ENCODE peak calls at places on chromosomes 6 and 20, in five cellular contexts. E is IMR-90; V is psoas muscle; C is fibroblast of lung; L is naive thymus-derived CD4-positive, alpha-beta T cell. D is an unnamed sample. For H3K4me1, the result is how much of the 10 kb centered on the place peaks cover.

GRCh38 chr6:106087548-106088325 is 1.6 kb downstream of the PRDM1 start:
- DNase-seq in E (peak), V (no peak), C (peak), L (no peak), D (no peak)

GRCh38 chr6:137942736-137943135 is 75.7 kb downstream of the TNFAIP3 start:
- DNase-seq in E (no peak), V (no peak), C (no peak), L (no peak), D (no peak)

GRCh38 chr6:132079286-132079685 is 128.1 kb upstream of the CCN2 start:
- DNase-seq in E (no peak), V (no peak), C (no peak), L (no peak), D (no peak)

GRCh38 chr6:13978787-13979186 is 54.0 kb downstream of the RNF182 start:
- DNase-seq in E (no peak), V (no peak), C (no peak), L (no peak), D (no peak)

GRCh38 chr6:125203395-125203794 is 49.8 kb downstream of the TPD52L1 start:
- DNase-seq in E (no peak), V (no peak), C (no peak), L (no peak), D (no peak)

GRCh38 chr6:79599725-79600259 is 31.3 kb upstream of the SH3BGRL2 start:
- DNase-seq in E (no peak), V (no peak), C (no peak), L (no peak), D (no peak)

GRCh38 chr6:44475779-44476434 is 88.4 kb downstream of the CDC5L start:
- DNase-seq in E (peak), V (peak), C (peak), L (peak), D (peak)

GRCh38 chr6:28269492-28269891 is 2.5 kb downstream of the ZSCAN26 start:
- DNase-seq in E (peak), V (no peak), C (peak), L (no peak), D (no peak)

GRCh38 chr20:37524859-37525708 is 2.6 kb downstream of the BLCAP start:
- DNase-seq in E (peak), V (no peak), C (no peak), L (no peak), D (no peak)

GRCh38 chr6:110561708-110562107 is 85.3 kb upstream of the SLC22A16 start:
- DNase-seq in E (no peak), V (no peak), C (no peak), L (no peak), D (no peak)

GRCh38 chr6:110561016-110561396 is 84.6 kb upstream of the SLC22A16 start:
- DNase-seq in E (no peak), V (no peak), C (no peak), L (no peak), D (no peak)

GRCh38 chr6:110562316-110562915 is 86.0 kb upstream of the SLC22A16 start:
- DNase-seq in E (no peak), V (no peak), C (no peak), L (no peak), D (no peak)

GRCh38 chr6:110558575-110558974 is 82.2 kb upstream of the SLC22A16 start:
- DNase-seq in E (no peak), V (no peak), C (no peak), L (no peak), D (no peak)

DNA sequence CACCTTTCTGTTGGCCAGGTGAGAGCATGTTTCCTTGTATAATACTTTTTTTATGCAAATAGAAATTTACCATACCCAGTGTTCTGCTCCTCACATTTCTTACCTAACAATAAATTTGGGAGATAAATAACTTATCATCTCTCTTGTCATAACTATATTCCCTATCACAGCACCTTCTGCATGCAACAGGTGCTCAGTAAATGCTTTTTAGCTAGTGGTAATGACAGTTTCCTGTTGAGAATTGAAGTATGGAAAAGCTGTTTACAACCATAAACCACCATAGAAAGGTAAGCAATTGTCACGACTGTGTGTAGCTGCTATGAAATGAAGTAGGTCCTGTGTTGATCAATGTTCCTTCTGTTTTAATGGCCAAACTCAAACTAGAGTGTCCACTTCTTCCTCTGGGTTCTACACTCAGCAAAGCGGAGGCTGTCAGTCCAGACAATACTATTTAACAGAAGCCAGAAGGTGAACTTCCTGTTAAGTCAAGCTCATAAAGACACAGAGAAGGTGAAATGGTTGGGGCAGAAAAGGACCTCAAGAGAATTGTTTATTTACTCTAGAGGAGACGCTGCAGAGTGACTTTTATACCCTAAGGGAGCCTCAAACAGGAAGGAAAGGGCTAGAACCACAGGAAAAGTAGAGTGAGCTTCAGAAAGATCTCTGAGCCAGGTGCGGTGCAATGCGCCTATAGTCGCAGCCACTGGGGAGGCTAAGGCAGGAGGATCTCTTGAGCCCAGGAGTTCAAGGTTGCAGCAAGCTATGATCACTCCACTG is 84.0 kb upstream of the SLC22A16 start:
- DNase-seq in E (no peak), V (no peak), C (no peak), L (peak), D (no peak)
- H3K27ac ChIP-seq in E (no peak), V (no peak), C (no peak), L (no peak), D (no peak)

GRCh38 chr20:48783533-48784272 is 44.1 kb downstream of the PREX1 start:
- DNase-seq in E (peak), V (no peak), C (peak), L (no peak), D (peak)

GRCh38 chr20:48781634-48782033 is 46.2 kb downstream of the PREX1 start:
- DNase-seq in E (no peak), V (no peak), C (no peak), L (no peak), D (no peak)

GRCh38 chr20:48782073-48782472 is 45.7 kb downstream of the PREX1 start:
- DNase-seq in E (no peak), V (no peak), C (no peak), L (no peak), D (no peak)

GRCh38 chr20:48784273-48784641 is 43.5 kb downstream of the PREX1 start:
- DNase-seq in E (no peak), V (no peak), C (no peak), L (no peak), D (no peak)

DNA sequence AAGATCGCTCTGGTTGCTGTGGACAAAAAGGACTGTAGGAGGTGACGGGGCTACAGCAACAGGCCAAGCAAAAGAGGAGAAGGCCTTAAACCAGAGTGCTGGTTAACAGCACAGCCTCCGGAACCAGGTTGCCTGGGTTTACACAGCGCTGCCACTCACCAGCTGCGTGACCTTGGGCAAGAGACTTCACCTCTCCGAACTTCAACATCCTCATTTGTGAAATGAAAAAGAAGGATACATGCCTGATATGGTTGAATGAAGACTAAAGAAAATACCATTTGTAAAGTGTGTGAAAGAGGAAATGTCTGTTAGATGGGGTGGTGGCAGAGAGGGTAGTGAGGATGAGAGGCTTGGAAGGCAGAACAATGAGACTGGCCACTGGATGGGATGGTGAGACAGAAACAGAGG is 44.9 kb downstream of the PREX1 start:
- DNase-seq in E (no peak), V (no peak), C (no peak), L (no peak), D (no peak)
- H3K4me1 ChIP-seq in E (under half), V (under half), C (under half), L (half or more), D (half or more)

GRCh38 chr6:75968143-75968542 is 104.3 kb downstream of the IMPG1 start:
- DNase-seq in E (no peak), V (no peak), C (no peak), L (no peak), D (no peak)
- H3K27ac ChIP-seq in E (no peak), V (no peak), C (no peak), L (no peak), D (no peak)

GRCh38 chr6:139584599-139584998 is 210.2 kb upstream of the CITED2 start:
- DNase-seq in E (no peak), V (no peak), C (no peak), L (no peak), D (no peak)
- H3K4me1 ChIP-seq in E (under half), V (under half), C (under half), L (under half), D (under half)

DNA sequence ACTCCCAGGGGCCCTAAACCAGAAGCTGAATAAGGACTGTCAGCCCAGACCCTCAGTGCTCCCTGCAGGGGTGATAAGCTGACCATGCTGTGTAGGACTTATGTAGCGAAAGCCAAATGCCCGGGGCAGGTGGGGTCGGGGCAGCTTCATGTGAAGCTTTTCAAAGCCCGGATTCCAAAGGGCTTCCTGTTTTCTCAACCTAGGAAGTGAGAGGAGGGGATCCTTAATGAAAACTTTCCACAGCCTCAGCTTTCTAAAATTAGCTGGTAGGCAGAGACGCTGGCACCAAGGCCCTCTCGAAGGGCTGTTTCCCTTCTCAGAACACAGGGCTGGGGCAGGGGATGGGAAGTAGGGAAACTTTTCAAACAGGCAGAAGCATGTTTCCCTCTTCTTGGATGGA is 149.0 kb downstream of the NFATC2 start:
- DNase-seq in E (no peak), V (no peak), C (no peak), L (no peak), D (no peak)
- H3K27ac ChIP-seq in E (no peak), V (no peak), C (no peak), L (no peak), D (no peak)

DNA sequence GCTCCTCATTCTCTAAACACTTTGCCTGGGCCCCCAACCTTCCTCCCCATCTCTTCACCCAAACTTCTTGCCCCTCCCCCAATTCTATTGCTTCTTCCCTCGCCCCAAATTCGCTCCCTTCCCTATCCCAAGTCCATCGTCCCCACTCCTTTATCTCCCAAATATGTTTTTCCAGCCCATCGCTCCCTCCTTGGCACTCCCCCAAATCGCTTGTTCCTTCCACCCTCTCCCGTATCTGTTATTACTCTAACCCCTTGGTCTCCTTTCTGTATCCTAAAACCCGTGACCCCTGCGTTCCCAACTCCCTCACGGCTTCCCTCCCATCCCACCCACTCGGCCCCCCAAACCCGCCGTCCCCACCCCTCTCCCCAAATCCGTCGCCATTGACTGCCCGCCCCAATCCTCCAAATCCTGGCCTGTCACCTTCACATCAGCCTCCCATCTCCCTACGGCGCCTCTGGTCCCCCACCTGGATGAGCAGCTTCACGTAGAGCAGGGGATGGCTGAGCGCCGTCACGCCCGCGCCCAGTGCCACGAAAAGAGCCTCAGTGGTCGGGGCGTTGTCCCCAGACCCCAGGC is 523 bp downstream of the MTCH1 start:
- DNase-seq in E (no peak), V (no peak), C (no peak), L (no peak), D (no peak)
- H3K4me1 ChIP-seq in E (under half), V (under half), C (under half), L (under half), D (under half)

DNA sequence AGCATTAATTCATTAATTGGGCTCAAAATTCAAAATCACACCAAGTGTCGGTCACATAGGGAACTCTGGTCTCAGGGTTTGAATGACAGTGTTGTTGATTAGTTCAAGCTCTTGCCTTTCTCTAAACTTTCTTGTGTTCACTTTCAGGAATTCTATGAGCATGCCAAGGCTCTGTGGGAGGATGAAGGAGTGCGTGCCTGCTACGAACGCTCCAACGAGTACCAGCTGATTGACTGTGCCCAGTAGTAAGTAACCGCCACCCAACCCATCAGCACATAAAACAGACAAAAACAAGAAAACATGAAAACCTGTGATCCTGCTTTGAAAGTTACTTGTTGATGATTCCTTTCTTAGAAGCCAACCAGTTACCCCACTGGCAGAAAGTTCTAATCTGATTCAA is 52.7 kb downstream of the GNAS start:
- DNase-seq in E (no peak), V (no peak), C (peak), L (no peak), D (no peak)
- H3K27ac ChIP-seq in E (no peak), V (peak), C (no peak), L (no peak), D (no peak)